ENCODE peak calls at places on chromosomes 12 and 14, in four cellular contexts. N is CD4-positive, alpha-beta T cell; G is NCI-H460; X is EL. I is an unnamed sample.

GRCh38 chr14:23054000-23054811 is 3.1 kb downstream of the CDH24 start:
- DNase-seq in N (peak), G (no peak), X (no peak), I (no peak)

GRCh38 chr12:108727868-108728735 is 3.2 kb downstream of the CORO1C start:
- DNase-seq in N (no peak), G (no peak), X (peak), I (no peak)

GRCh38 chr12:114221976-114222630 is 183.8 kb downstream of the TBX5 start:
- DNase-seq in N (no peak), G (no peak), X (peak), I (no peak)

GRCh38 chr14:88554458-88555286 is at the start of gene PTPN21:
- DNase-seq in N (no peak), G (peak), X (peak), I (peak)

GRCh38 chr12:14874882-14875281 is 10.8 kb downstream of the MGP start:
- DNase-seq in N (no peak), G (no peak), X (peak), I (no peak)

GRCh38 chr14:85564841-85565527 is 35.0 kb downstream of the FLRT2 start:
- DNase-seq in N (no peak), G (no peak), X (peak), I (no peak)

GRCh38 chr14:53109028-53109687 is 44.0 kb downstream of the DDHD1 start:
- DNase-seq in N (peak), G (no peak), X (no peak), I (peak)

GRCh38 chr12:53056901-53057300 is 7.0 kb downstream of the TNS2 start:
- DNase-seq in N (no peak), G (no peak), X (no peak), I (no peak)

GRCh38 chr12:130606245-130606644 is 109.9 kb downstream of the RIMBP2 start:
- DNase-seq in N (no peak), G (no peak), X (no peak), I (no peak)

GRCh38 chr12:1167784-1168183 is 176.8 kb downstream of the ERC1 start:
- DNase-seq in N (no peak), G (no peak), X (no peak), I (no peak)

GRCh38 chr12:52580496-52580895 is 6.9 kb upstream of the KRT74 start:
- DNase-seq in N (no peak), G (no peak), X (no peak), I (no peak)

GRCh38 chr12:9735601-9736000 is 2.7 kb upstream of the CLECL1 start:
- DNase-seq in N (no peak), G (no peak), X (no peak), I (no peak)

GRCh38 chr12:54039417-54040147 is 6.7 kb downstream of the HOXC5 start:
- DNase-seq in N (no peak), G (no peak), X (no peak), I (no peak)